ENCODE peak calls at places on chromosomes 6 and 20, in six cellular contexts. A is EL; Z is sigmoid colon; Y is activated naive CD4-positive, alpha-beta T cell; X is HT-29; O is renal cortical epithelial cell. J is an unnamed sample.

GRCh38 chr6:8170245-8170644 is 67.9 kb upstream of the EEF1E1 start:
- DNase-seq in Z (no peak), Y (no peak), O (no peak), X (peak), A (no peak), J (no peak)

GRCh38 chr20:14986026-14986655 is 648.7 kb upstream of the FLRT3 start:
- DNase-seq in O (peak), A (no peak), X (peak), Y (no peak), Z (no peak), J (peak)

GRCh38 chr6:123323419-123324329 is 313.1 kb downstream of the TRDN start:
- DNase-seq in Z (no peak), Y (no peak), O (peak), X (no peak), A (no peak), J (peak)

GRCh38 chr6:129597023-129597713 is 112.8 kb downstream of the ARHGAP18 start:
- DNase-seq in O (no peak), A (no peak), Z (no peak), Y (no peak), X (no peak), J (no peak)

GRCh38 chr6:164962805-164963204 is 346.6 kb downstream of the C6orf118 start:
- DNase-seq in O (no peak), X (no peak), Z (no peak), A (no peak), Y (no peak), J (no peak)

GRCh38 chr6:142155895-142156757 is 9.1 kb downstream of the VTA1 start:
- DNase-seq in Z (no peak), O (peak), Y (no peak), A (peak), X (peak), J (peak)

GRCh38 chr6:134447423-134447822 is 129.5 kb upstream of the SGK1 start:
- DNase-seq in A (peak), Y (no peak), X (no peak), O (peak), Z (no peak), J (no peak)

GRCh38 chr6:142902636-142903053 is 42.3 kb downstream of the HIVEP2 start:
- DNase-seq in O (peak), X (peak), Y (no peak), A (peak), Z (peak), J (peak)

GRCh38 chr20:21105429-21106170 is 558 bp downstream of the LINC00237 start:
- DNase-seq in O (no peak), X (no peak), Y (no peak), A (peak), Z (no peak), J (no peak)

GRCh38 chr20:46970937-46971630 is 76.4 kb downstream of the EYA2 start:
- DNase-seq in O (peak), A (peak), Z (no peak), Y (no peak), X (peak), J (peak)